ENCODE peak calls at places on chromosomes 3 and 15, in six cellular contexts. A is T-helper 2 cell; Z is stimulated activated CD4-positive, alpha-beta T cell treated with anti-CD3 and anti-CD28 coated beads, Interleukin-1b, Interleukin-23, amount 100 ng/mL, for 24 hours; B is EL; S is CD8-positive, alpha-beta memory T cell; E is HCEC 1CT. J is an unnamed sample.

GRCh38 chr15:63469190-63469589 is 35.2 kb upstream of the USP3 start:
- DNase-seq in A (no peak), Z (no peak), B (no peak), S (no peak), E (no peak), J (no peak)

GRCh38 chr15:69818529-69818928 is 279.2 kb downstream of the TLE3 start:
- DNase-seq in A (no peak), Z (no peak), B (no peak), S (no peak), E (no peak), J (no peak)

GRCh38 chr15:98800437-98801233 is 152.3 kb downstream of the IGF1R start:
- DNase-seq in A (no peak), Z (no peak), B (peak), S (no peak), E (peak), J (no peak)

GRCh38 chr15:80403712-80404056 is 498 bp upstream of the ARNT2 start:
- DNase-seq in A (no peak), Z (no peak), B (peak), S (no peak), E (no peak), J (no peak)

GRCh38 chr3:101131767-101132166 is 138.5 kb upstream of the ABI3BP start:
- DNase-seq in A (no peak), Z (no peak), B (no peak), S (no peak), E (no peak), J (no peak)

GRCh38 chr3:14890470-14890869 is 56.9 kb upstream of the NR2C2 start:
- DNase-seq in A (no peak), Z (no peak), B (no peak), S (no peak), E (no peak), J (no peak)

GRCh38 chr3:59836525-59836924 is 786.7 kb upstream of the CFAP20DC start:
- DNase-seq in A (no peak), Z (no peak), B (no peak), S (no peak), E (peak), J (no peak)

GRCh38 chr3:126629999-126630398 is 24.9 kb downstream of the TXNRD3 start:
- DNase-seq in A (no peak), Z (no peak), B (no peak), S (no peak), E (no peak), J (no peak)

GRCh38 chr3:57755368-57756021 is 614 bp upstream of the SLMAP start:
- DNase-seq in A (no peak), Z (peak), B (peak), S (peak), E (peak), J (peak)